ENCODE peak calls at places on chromosomes 3 and 15, in nine cellular contexts. One of them, this sample, is unnamed.

GRCh38 chr3:134797080-134797801 is 2.2 kb downstream of the EPHB1 start:
- DNase-seq in endodermal cell: peak
- DNase-seq in K562: no peak
- DNase-seq in chondrocyte: no peak
- DNase-seq in tibial artery: no peak
- DNase-seq in HFFc6: no peak
- DNase-seq in osteocyte: peak
- DNase-seq in AG09319: no peak
- DNase-seq in A673: no peak
- DNase-seq in this sample: peak

GRCh38 chr3:53226142-53226840 is 29.5 kb downstream of the TKT start:
- DNase-seq in endodermal cell: no peak
- DNase-seq in K562: no peak
- DNase-seq in chondrocyte: no peak
- DNase-seq in tibial artery: peak
- DNase-seq in HFFc6: no peak
- DNase-seq in osteocyte: no peak
- DNase-seq in AG09319: no peak
- DNase-seq in A673: no peak
- DNase-seq in this sample: no peak

GRCh38 chr3:16239082-16239770 is 25.5 kb downstream of the DPH3 start:
- DNase-seq in endodermal cell: no peak
- DNase-seq in K562: no peak
- DNase-seq in chondrocyte: no peak
- DNase-seq in tibial artery: no peak
- DNase-seq in HFFc6: no peak
- DNase-seq in osteocyte: no peak
- DNase-seq in AG09319: no peak
- DNase-seq in A673: no peak
- DNase-seq in this sample: no peak

GRCh38 chr15:98599911-98600685 is 48.2 kb upstream of the IGF1R start:
- DNase-seq in endodermal cell: peak
- DNase-seq in K562: no peak
- DNase-seq in chondrocyte: no peak
- DNase-seq in tibial artery: no peak
- DNase-seq in HFFc6: peak
- DNase-seq in osteocyte: peak
- DNase-seq in AG09319: peak
- DNase-seq in A673: no peak
- DNase-seq in this sample: no peak

GRCh38 chr3:185084883-185085282 is 68.0 kb downstream of the C3orf70 start:
- DNase-seq in endodermal cell: no peak
- DNase-seq in K562: no peak
- DNase-seq in chondrocyte: no peak
- DNase-seq in tibial artery: no peak
- DNase-seq in HFFc6: peak
- DNase-seq in osteocyte: no peak
- DNase-seq in AG09319: no peak
- DNase-seq in A673: no peak
- DNase-seq in this sample: no peak

GRCh38 chr15:23877502-23878412 is 190.7 kb upstream of the NDN start:
- DNase-seq in endodermal cell: peak
- DNase-seq in K562: peak
- DNase-seq in chondrocyte: no peak
- DNase-seq in tibial artery: no peak
- DNase-seq in HFFc6: no peak
- DNase-seq in osteocyte: no peak
- DNase-seq in AG09319: no peak
- DNase-seq in A673: peak
- DNase-seq in this sample: peak

GRCh38 chr15:77002954-77003912 is 8.3 kb downstream of the PSTPIP1 start:
- DNase-seq in endodermal cell: no peak
- DNase-seq in K562: no peak
- DNase-seq in chondrocyte: peak
- DNase-seq in tibial artery: peak
- DNase-seq in HFFc6: no peak
- DNase-seq in osteocyte: no peak
- DNase-seq in AG09319: no peak
- DNase-seq in A673: no peak
- DNase-seq in this sample: no peak

GRCh38 chr3:5186854-5187151 is 704 bp upstream of the EDEM1 start:
- DNase-seq in endodermal cell: no peak
- DNase-seq in K562: no peak
- DNase-seq in chondrocyte: no peak
- DNase-seq in tibial artery: no peak
- DNase-seq in HFFc6: no peak
- DNase-seq in osteocyte: no peak
- DNase-seq in AG09319: no peak
- DNase-seq in A673: peak
- DNase-seq in this sample: no peak

DNA sequence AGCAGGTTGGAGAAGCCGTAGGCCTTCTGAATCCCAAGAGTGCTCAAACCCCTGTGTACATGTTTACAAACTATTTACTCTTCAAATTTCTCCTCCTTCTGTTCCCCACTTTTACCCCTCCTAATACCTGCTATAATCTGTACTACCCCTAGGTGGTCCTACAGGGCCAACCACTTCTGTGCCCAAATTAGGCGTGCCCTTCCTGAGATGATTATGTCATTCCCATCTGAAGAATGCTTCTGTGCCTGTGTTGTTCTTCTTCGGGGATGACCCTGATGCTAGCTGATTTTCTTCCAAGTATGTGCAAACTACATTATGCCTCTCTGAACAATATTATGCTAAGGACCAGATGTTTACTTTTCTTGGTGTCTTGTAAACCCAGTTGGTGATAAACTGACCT is 20.5 kb downstream of the RBP2 start:
- DNase-seq in endodermal cell: no peak
- DNase-seq in K562: peak
- DNase-seq in chondrocyte: no peak
- DNase-seq in tibial artery: no peak
- DNase-seq in HFFc6: no peak
- DNase-seq in osteocyte: no peak
- DNase-seq in AG09319: no peak
- DNase-seq in A673: peak
- DNase-seq in this sample: no peak
- TF ChIP-seq CTCF in endodermal cell: peak
- TF ChIP-seq CTCF in K562: peak
- TF ChIP-seq CTCF in chondrocyte: peak
- TF ChIP-seq CTCF in tibial artery: no peak
- TF ChIP-seq CTCF in HFFc6: peak
- TF ChIP-seq CTCF in osteocyte: peak
- TF ChIP-seq CTCF in AG09319: no peak
- TF ChIP-seq CTCF in A673: peak
- TF ChIP-seq CTCF in this sample: peak

GRCh38 chr3:20038679-20039078 is 1.6 kb upstream of the KAT2B start:
- DNase-seq in endodermal cell: no peak
- DNase-seq in K562: peak
- DNase-seq in chondrocyte: no peak
- DNase-seq in tibial artery: no peak
- DNase-seq in HFFc6: no peak
- DNase-seq in osteocyte: no peak
- DNase-seq in AG09319: no peak
- DNase-seq in A673: no peak
- DNase-seq in this sample: no peak

GRCh38 chr3:20041197-20041780 is 1.0 kb downstream of the KAT2B start:
- DNase-seq in endodermal cell: peak
- DNase-seq in K562: peak
- DNase-seq in chondrocyte: no peak
- DNase-seq in tibial artery: peak
- DNase-seq in HFFc6: peak
- DNase-seq in osteocyte: peak
- DNase-seq in AG09319: no peak
- DNase-seq in A673: peak
- DNase-seq in this sample: peak

GRCh38 chr3:20039082-20039764 is 1.0 kb upstream of the KAT2B start:
- DNase-seq in endodermal cell: no peak
- DNase-seq in K562: no peak
- DNase-seq in chondrocyte: no peak
- DNase-seq in tibial artery: no peak
- DNase-seq in HFFc6: no peak
- DNase-seq in osteocyte: no peak
- DNase-seq in AG09319: no peak
- DNase-seq in A673: no peak
- DNase-seq in this sample: no peak

GRCh38 chr3:20040476-20041196 is 390 bp downstream of the KAT2B start:
- DNase-seq in endodermal cell: peak
- DNase-seq in K562: peak
- DNase-seq in chondrocyte: peak
- DNase-seq in tibial artery: peak
- DNase-seq in HFFc6: peak
- DNase-seq in osteocyte: peak
- DNase-seq in AG09319: no peak
- DNase-seq in A673: peak
- DNase-seq in this sample: peak

DNA sequence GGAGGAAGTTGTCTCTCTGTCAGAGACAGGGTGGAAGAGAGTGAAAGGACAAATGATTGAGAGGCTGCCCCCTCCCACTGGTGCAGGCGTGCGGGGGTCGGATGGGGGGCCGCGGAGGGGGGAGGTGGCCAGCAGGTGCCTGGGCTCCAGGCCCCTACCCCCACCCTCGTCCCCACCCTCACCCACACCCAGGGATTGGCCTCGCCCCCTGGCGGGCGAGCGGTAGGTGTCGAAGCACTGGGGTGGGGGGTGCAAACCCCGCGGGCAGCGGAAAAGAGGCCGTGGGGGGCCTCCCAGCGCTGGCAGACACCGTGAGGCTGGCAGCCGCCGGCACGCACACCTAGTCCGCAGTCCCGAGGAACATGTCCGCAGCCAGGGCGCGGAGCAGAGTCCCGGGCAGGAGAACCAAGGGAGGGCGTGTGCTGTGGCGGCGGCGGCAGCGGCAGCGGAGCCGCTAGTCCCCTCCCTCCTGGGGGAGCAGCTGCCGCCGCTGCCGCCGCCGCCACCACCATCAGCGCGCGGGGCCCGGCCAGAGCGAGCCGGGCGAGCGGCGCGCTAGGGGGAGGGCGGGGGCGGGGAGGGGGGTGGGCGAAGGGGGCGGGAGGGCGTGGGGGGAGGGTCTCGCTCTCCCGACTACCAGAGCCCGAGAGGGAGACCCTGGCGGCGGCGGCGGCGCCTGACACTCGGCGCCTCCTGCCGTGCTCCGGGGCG is at the start of gene KAT2B:
- DNase-seq in endodermal cell: peak
- DNase-seq in K562: peak
- DNase-seq in chondrocyte: no peak
- DNase-seq in tibial artery: peak
- DNase-seq in HFFc6: peak
- DNase-seq in osteocyte: peak
- DNase-seq in AG09319: no peak
- DNase-seq in A673: peak
- DNase-seq in this sample: peak
- TF ChIP-seq CTCF in endodermal cell: peak
- TF ChIP-seq CTCF in K562: peak
- TF ChIP-seq CTCF in chondrocyte: peak
- TF ChIP-seq CTCF in tibial artery: peak
- TF ChIP-seq CTCF in HFFc6: peak
- TF ChIP-seq CTCF in osteocyte: peak
- TF ChIP-seq CTCF in AG09319: peak
- TF ChIP-seq CTCF in A673: peak
- TF ChIP-seq CTCF in this sample: peak

GRCh38 chr3:33428812-33429211 is 11.4 kb downstream of the UBP1 start:
- DNase-seq in endodermal cell: no peak
- DNase-seq in K562: no peak
- DNase-seq in chondrocyte: no peak
- DNase-seq in tibial artery: no peak
- DNase-seq in HFFc6: no peak
- DNase-seq in osteocyte: no peak
- DNase-seq in AG09319: no peak
- DNase-seq in A673: no peak
- DNase-seq in this sample: no peak

GRCh38 chr3:33433843-33434242 is 6.4 kb downstream of the UBP1 start:
- DNase-seq in endodermal cell: no peak
- DNase-seq in K562: no peak
- DNase-seq in chondrocyte: no peak
- DNase-seq in tibial artery: no peak
- DNase-seq in HFFc6: no peak
- DNase-seq in osteocyte: no peak
- DNase-seq in AG09319: no peak
- DNase-seq in A673: no peak
- DNase-seq in this sample: no peak

GRCh38 chr3:33430061-33430460 is 10.1 kb downstream of the UBP1 start:
- DNase-seq in endodermal cell: no peak
- DNase-seq in K562: no peak
- DNase-seq in chondrocyte: no peak
- DNase-seq in tibial artery: no peak
- DNase-seq in HFFc6: no peak
- DNase-seq in osteocyte: no peak
- DNase-seq in AG09319: no peak
- DNase-seq in A673: no peak
- DNase-seq in this sample: no peak

GRCh38 chr3:33426630-33427341 is 13.4 kb downstream of the UBP1 start:
- DNase-seq in endodermal cell: peak
- DNase-seq in K562: no peak
- DNase-seq in chondrocyte: no peak
- DNase-seq in tibial artery: no peak
- DNase-seq in HFFc6: no peak
- DNase-seq in osteocyte: no peak
- DNase-seq in AG09319: no peak
- DNase-seq in A673: no peak
- DNase-seq in this sample: no peak

GRCh38 chr3:33430571-33430970 is 9.6 kb downstream of the UBP1 start:
- DNase-seq in endodermal cell: peak
- DNase-seq in K562: no peak
- DNase-seq in chondrocyte: no peak
- DNase-seq in tibial artery: no peak
- DNase-seq in HFFc6: no peak
- DNase-seq in osteocyte: no peak
- DNase-seq in AG09319: no peak
- DNase-seq in A673: no peak
- DNase-seq in this sample: no peak
- TF ChIP-seq CTCF in endodermal cell: no peak
- TF ChIP-seq CTCF in K562: no peak
- TF ChIP-seq CTCF in chondrocyte: no peak
- TF ChIP-seq CTCF in tibial artery: no peak
- TF ChIP-seq CTCF in HFFc6: no peak
- TF ChIP-seq CTCF in osteocyte: no peak
- TF ChIP-seq CTCF in AG09319: no peak
- TF ChIP-seq CTCF in A673: no peak
- TF ChIP-seq CTCF in this sample: no peak

DNA sequence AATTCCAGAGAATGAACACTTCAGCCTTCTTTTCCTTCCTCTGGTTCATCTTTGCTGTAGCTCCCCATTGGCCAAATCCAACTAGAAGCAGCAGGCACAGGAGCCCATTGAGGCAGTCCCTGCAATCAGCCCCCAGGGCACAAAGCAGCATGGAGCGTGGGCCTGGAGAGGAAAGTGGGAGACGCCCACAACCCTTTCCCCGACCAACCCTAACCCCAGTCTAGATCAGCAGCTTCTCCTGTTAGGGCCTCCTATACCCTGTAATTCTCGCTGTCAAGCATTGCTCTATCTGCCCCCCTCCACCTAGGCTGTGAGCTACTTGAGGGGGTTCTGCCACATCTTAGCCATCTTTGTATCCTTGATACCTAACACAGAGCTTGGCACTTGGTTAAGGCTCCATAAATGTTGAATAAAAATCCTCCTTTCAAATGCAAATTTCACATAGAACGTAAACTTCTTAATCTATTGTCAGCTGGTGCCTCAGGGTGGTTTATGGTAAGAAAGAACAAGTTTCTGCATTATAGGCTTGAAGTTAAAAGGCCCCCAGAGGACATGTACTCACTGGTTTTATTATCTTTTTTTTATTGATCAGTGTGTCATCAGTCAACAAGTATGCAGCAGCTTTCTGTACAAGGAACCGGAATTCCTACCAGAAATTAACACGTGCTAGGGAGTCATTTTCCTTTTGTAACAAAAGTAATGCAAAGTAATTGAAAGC is 97.9 kb upstream of the PFN2 start:
- DNase-seq in endodermal cell: no peak
- DNase-seq in K562: no peak
- DNase-seq in chondrocyte: no peak
- DNase-seq in tibial artery: no peak
- DNase-seq in HFFc6: no peak
- DNase-seq in osteocyte: no peak
- DNase-seq in AG09319: no peak
- DNase-seq in A673: peak
- DNase-seq in this sample: no peak
- TF ChIP-seq CTCF in endodermal cell: no peak
- TF ChIP-seq CTCF in K562: no peak
- TF ChIP-seq CTCF in chondrocyte: no peak
- TF ChIP-seq CTCF in tibial artery: no peak
- TF ChIP-seq CTCF in HFFc6: no peak
- TF ChIP-seq CTCF in osteocyte: no peak
- TF ChIP-seq CTCF in AG09319: no peak
- TF ChIP-seq CTCF in A673: no peak
- TF ChIP-seq CTCF in this sample: no peak

This sample was measured in endothelial cell.